ENCODE peak calls at places on chromosomes 3 and 15, in eight cellular contexts. H, C, P, D, U, E, N and V are unnamed samples.

GRCh38 chr3:157467165-157467564 is 30.5 kb downstream of the PTX3 start:
- DNase-seq in H (no peak), C (no peak), P (no peak), D (no peak), U (no peak), E (peak; percentile 56), N (no peak), V (no peak)

GRCh38 chr3:83928391-83928790 is 1030.4 kb upstream of the CADM2 start:
- DNase-seq in H (no peak), C (no peak), P (no peak), D (no peak), U (no peak), E (no peak), N (no peak), V (peak; percentile 10)

GRCh38 chr15:55402707-55403106 is 5.5 kb downstream of the CCPG1 start:
- DNase-seq in H (no peak), C (no peak), P (no peak), D (no peak), U (no peak), E (no peak), N (no peak), V (no peak)

GRCh38 chr15:71512281-71513016 is 297.9 kb upstream of the NR2E3 start:
- DNase-seq in H (no peak), C (no peak), P (no peak), D (no peak), U (no peak), E (no peak), N (no peak), V (no peak)

GRCh38 chr15:66459818-66460615 is 37.5 kb downstream of the SNAPC5 start:
- DNase-seq in H (no peak), C (no peak), P (peak; percentile 66), D (no peak), U (peak; percentile 18), E (peak; percentile 77), N (no peak), V (no peak)

GRCh38 chr3:63895422-63896189 is 16.6 kb downstream of the SCAANT1 start:
- DNase-seq in H (no peak), C (no peak), P (no peak), D (no peak), U (no peak), E (no peak), N (no peak), V (no peak)

GRCh38 chr3:72641684-72642083 is 206.6 kb downstream of the SHQ1 start:
- DNase-seq in H (no peak), C (no peak), P (no peak), D (no peak), U (no peak), E (no peak), N (no peak), V (no peak)

GRCh38 chr3:88219138-88219792 is 69.5 kb downstream of the C3orf38 start:
- DNase-seq in H (no peak), C (peak; percentile 31), P (peak; percentile 70), D (peak; percentile 39), U (no peak), E (peak; percentile 49), N (no peak), V (peak; percentile 33)

GRCh38 chr15:66715736-66716667 is 14.0 kb downstream of the SMAD6 start:
- DNase-seq in H (no peak), C (no peak), P (no peak), D (no peak), U (no peak), E (no peak), N (no peak), V (peak; percentile 29)

DNA sequence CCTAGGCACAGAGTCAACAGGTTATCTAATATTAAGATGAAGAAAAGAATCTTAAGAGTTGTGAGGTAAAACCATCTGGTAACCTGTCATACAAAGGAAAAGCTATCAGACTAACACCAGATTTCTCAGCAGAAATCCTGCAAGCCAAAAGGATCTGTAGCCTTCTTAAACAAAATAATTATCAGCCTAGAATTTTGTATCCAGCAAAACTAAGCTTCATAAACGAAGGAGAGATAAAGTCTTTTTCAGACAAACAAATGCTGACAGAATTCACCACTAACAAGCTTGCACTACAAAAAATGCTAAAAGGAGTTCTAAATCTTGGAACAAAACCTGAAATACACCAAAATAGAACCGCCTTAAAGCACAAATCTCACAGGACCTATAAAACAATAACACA is 9.9 kb upstream of the IGSF11 start:
- DNase-seq in H (no peak), C (no peak), P (no peak), D (no peak), U (no peak), E (no peak), N (no peak), V (no peak)
- H3K4me1 ChIP-seq in H (no peaks in the 10 kb centered on the region), C (no peaks in the 10 kb centered on the region), P (no peaks in the 10 kb centered on the region), D (no peaks in the 10 kb centered on the region), U (no peaks in the 10 kb centered on the region), E (no peaks in the 10 kb centered on the region), N (no peaks in the 10 kb centered on the region), V (no peaks in the 10 kb centered on the region)

DNA sequence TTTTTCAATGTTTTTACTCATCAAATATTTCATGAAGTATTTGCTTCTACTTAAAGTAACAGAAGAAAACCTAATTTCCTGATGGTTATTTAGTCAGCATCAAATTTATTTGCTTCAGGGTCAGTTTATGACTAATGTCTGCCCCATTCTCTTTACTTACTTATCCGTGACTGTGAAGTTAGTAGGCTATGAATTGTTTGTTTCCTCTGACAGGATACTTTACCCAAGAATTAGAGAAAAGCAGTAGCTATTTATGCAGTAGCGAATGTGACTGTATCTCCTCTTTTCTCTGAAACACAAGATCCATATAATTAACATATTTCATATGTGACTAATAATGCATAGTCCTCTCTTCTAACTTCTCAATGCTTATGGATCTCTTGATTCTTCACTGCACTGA is 329.9 kb upstream of the ROBO1 start:
- DNase-seq in H (no peak), C (no peak), P (no peak), D (no peak), U (no peak), E (no peak), N (no peak), V (no peak)
- TF ChIP-seq POLR2A in H (no peak), C (no peak), P (no peak), D (no peak), U (no peak), E (no peak), N (no peak), V (no peak)

DNA sequence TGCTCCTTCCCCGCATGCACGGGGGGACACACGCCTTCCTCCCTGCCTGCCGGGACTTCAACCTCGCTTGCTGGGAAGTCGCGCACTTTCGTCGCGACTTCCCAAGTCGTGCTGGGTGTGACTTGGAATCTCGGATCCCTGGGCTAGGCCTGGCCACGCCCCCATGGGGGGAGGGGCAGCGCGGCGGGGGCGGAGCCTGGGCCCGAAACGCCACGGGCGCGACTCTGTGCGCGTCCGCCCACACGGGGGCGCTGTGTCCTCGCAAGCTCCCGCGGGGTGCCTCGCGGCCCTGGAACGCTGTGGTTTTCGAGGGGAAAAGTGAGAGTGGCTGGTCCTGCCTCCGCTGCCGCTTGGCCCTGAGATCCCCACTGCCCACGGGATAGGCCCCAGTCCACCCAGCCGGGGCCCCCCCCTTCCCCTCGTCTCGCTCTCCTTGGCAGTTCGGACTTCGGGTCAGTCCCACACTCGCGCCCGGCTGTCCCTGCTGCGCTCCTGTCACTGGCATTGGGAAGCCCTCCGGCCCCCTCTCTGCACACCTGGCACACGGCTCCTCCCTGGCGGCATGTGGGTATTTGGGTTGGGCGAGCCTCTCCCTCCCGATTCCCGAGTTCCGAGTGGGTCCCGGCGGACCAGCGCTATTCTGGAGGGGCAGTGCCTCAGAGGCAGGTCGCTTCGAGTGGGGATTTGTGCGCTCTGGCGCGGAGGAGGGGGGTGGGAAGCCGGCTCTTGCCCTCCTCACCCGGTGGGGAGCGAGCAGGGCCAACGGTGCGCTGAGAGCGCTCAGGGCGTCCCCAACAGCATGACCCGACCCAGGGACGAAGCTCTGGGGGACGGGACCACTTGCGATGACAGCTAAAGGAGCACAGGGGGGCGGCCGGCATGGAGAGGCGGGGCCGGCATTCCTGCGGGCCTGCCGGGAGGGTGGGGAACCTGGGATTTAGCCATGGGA is 23.6 kb downstream of the SEC61A1 start:
- DNase-seq in H (peak; percentile 80), C (peak; percentile 93), P (peak; percentile 80), D (peak; percentile 91), U (peak; percentile 90), E (peak; percentile 79), N (peak; percentile 83), V (peak; percentile 91)
- H3K4me3 ChIP-seq in H (peak overlapping the region; percentile 28), C (peak overlapping the region; percentile 46), P (peak overlapping the region; percentile 46), D (peak overlapping the region; percentile 27), U (peak overlapping the region; percentile 53), E (peak overlapping the region; percentile 17), N (peak overlapping the region; percentile 38), V (peak overlapping the region; percentile 67)

DNA sequence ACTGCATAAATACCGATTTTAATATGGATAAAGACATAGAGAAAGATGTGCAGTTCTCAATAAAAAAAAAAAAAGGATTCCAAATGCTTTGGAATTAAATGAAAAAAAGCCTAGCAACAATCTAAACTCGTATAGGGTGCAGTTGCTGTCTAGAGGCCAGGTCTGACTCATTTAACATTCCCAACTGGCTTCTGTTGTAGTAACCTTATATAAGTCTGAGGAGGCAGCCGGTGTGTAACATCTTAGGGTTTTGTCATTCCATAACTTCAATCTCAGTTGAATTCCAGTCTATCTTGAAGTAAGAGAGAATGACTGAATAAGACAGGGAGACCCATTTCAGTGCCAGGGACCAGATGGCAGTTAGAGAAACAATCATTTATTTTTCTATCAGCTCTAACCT is 6.5 kb downstream of the PDCD10 start:
- DNase-seq in H (no peak), C (no peak), P (no peak), D (no peak), U (no peak), E (peak; percentile 84), N (no peak), V (no peak)
- H3K4me1 ChIP-seq in H (no peaks in the 10 kb centered on the region), C (peaks cover 71% of the 10 kb centered on the region), P (peaks cover 7% of the 10 kb centered on the region), D (peaks cover 18% of the 10 kb centered on the region), U (peaks cover 39% of the 10 kb centered on the region), E (peaks cover 2% of the 10 kb centered on the region), N (peaks cover 4% of the 10 kb centered on the region), V (peaks cover 37% of the 10 kb centered on the region)

GRCh38 chr3:101676765-101677435 is at the start of gene ZBTB11:
- DNase-seq in H (peak; percentile 100), C (peak; percentile 100), P (peak; percentile 100), D (peak; percentile 100), U (peak; percentile 100), E (peak; percentile 100), N (peak; percentile 100), V (peak; percentile 100)

GRCh38 chr3:101674518-101674917 is 2.4 kb downstream of the ZBTB11 start:
- DNase-seq in H (no peak), C (no peak), P (no peak), D (no peak), U (no peak), E (no peak), N (no peak), V (no peak)

GRCh38 chr3:101677436-101678286 is 729 bp upstream of the ZBTB11 start:
- DNase-seq in H (peak; percentile 13), C (no peak), P (no peak), D (no peak), U (no peak), E (no peak), N (peak; percentile 28), V (no peak)

GRCh38 chr3:101675709-101676218 is 1.2 kb downstream of the ZBTB11 start:
- DNase-seq in H (peak; percentile 17), C (no peak), P (peak; percentile 46), D (peak; percentile 30), U (no peak), E (no peak), N (peak; percentile 49), V (peak; percentile 51)

GRCh38 chr3:101676219-101676764 is 640 bp downstream of the ZBTB11 start:
- DNase-seq in H (peak; percentile 92), C (peak; percentile 93), P (peak; percentile 96), D (peak; percentile 96), U (peak; percentile 96), E (peak; percentile 96), N (peak; percentile 93), V (peak; percentile 96)
- TF ChIP-seq POLR2A in H (peak; percentile 82), C (no peak), P (peak; percentile 73), D (peak; percentile 35), U (no peak), E (peak; percentile 34), N (peak; percentile 59), V (peak; percentile 1)

GRCh38 chr3:308597-309321 is 112.2 kb downstream of the CHL1 start:
- DNase-seq in H (no peak), C (no peak), P (no peak), D (no peak), U (no peak), E (no peak), N (no peak), V (no peak)
- H3K4me3 ChIP-seq in H (no peak overlapping the region), C (no peak overlapping the region), P (no peak overlapping the region), D (no peak overlapping the region), U (no peak overlapping the region), E (no peak overlapping the region), N (no peak overlapping the region), V (no peak overlapping the region)